ENCODE peak calls at places on chromosomes 7 and 10, in four cellular contexts. E is hepatocyte, Y is PC-9, G is mesothelial cell of epicardium. M is an unnamed sample.

GRCh38 chr7:49398730-49399129 is 374.7 kb upstream of the VWC2 start:
- DNase-seq in E (no peak), G (no peak), Y (no peak), M (no peak)

GRCh38 chr7:102287465-102288146 is 938 bp downstream of the SH2B2 start:
- DNase-seq in Y (peak), E (no peak), G (peak), M (no peak)

GRCh38 chr7:43905954-43906326 is 456 bp downstream of the URGCP start:
- DNase-seq in E (peak), Y (peak), G (peak), M (peak)

GRCh38 chr7:123348700-123349099 is 148.9 kb upstream of the SLC13A1 start:
- DNase-seq in E (no peak), G (no peak), Y (no peak), M (no peak)

GRCh38 chr7:106033735-106034134 is 70.7 kb downstream of the CDHR3 start:
- DNase-seq in Y (no peak), E (no peak), G (no peak), M (no peak)

GRCh38 chr7:14834456-14834855 is 68.1 kb downstream of the DGKB start:
- DNase-seq in G (no peak), Y (no peak), E (no peak), M (no peak)

GRCh38 chr10:69087600-69088470 is at the start of gene SRGN:
- DNase-seq in E (no peak), G (no peak), Y (peak), M (no peak)

GRCh38 chr10:90857635-90858488 is at the start of gene HTR7:
- DNase-seq in G (peak), E (peak), Y (peak), M (peak)

GRCh38 chr7:107779647-107780099 is 23.4 kb downstream of the SLC26A3 start:
- DNase-seq in G (no peak), E (peak), Y (no peak), M (no peak)

GRCh38 chr10:98041352-98042043 is 11.1 kb upstream of the CRTAC1 start:
- DNase-seq in G (peak), E (peak), Y (peak), M (peak)

GRCh38 chr10:92722349-92722748 is 32.6 kb downstream of the HHEX start:
- DNase-seq in Y (no peak), E (no peak), G (no peak), M (no peak)

GRCh38 chr7:55127622-55128081 is 108.8 kb downstream of the EGFR start:
- DNase-seq in Y (no peak), G (no peak), E (no peak), M (no peak)

GRCh38 chr7:35757574-35757973 is 43.3 kb upstream of the SEPTIN7 start:
- DNase-seq in E (no peak), Y (no peak), G (no peak), M (no peak)

GRCh38 chr7:55481126-55481525 is 91.2 kb downstream of the VOPP1 start:
- DNase-seq in G (no peak), E (no peak), Y (no peak), M (no peak)

GRCh38 chr7:142586611-142587010 is 162.7 kb upstream of the PRSS1 start:
- DNase-seq in Y (no peak), G (no peak), E (no peak), M (no peak)

GRCh38 chr10:36574212-36574611 is 551.2 kb upstream of the ANKRD30A start:
- DNase-seq in Y (no peak), G (no peak), E (no peak), M (no peak)

GRCh38 chr10:43874984-43875383 is 226.3 kb upstream of the ZNF32 start:
- DNase-seq in G (no peak), E (no peak), Y (no peak), M (no peak)

GRCh38 chr10:44437837-44438752 is 53.2 kb upstream of the CXCL12 start:
- DNase-seq in G (no peak), E (no peak), Y (no peak), M (no peak)

GRCh38 chr7:144384555-144385245 is 18.8 kb downstream of the NOBOX start:
- DNase-seq in Y (peak), E (peak), G (no peak), M (peak)

GRCh38 chr10:43225787-43226153 is 41.1 kb downstream of the RASGEF1A start:
- DNase-seq in G (peak), E (no peak), Y (peak), M (no peak)

GRCh38 chr7:111741811-111742240 is 179.5 kb upstream of the IMMP2L start:
- DNase-seq in G (no peak), E (peak), Y (peak), M (peak)

GRCh38 chr7:135925205-135925604 is 52.0 kb downstream of the MTPN start:
- DNase-seq in Y (no peak), E (no peak), G (no peak), M (no peak)

GRCh38 chr7:115775981-115776380 is 254.6 kb downstream of the TFEC start:
- DNase-seq in E (peak), Y (peak), G (no peak), M (peak)

GRCh38 chr10:17009228-17009700 is 120.3 kb downstream of the CUBN start:
- DNase-seq in G (no peak), E (no peak), Y (no peak), M (no peak)

GRCh38 chr10:75776738-75777504 is 345.5 kb downstream of the LRMDA start:
- DNase-seq in Y (no peak), E (no peak), G (no peak), M (no peak)

GRCh38 chr10:43305881-43306280 is 39.0 kb upstream of the RASGEF1A start:
- DNase-seq in G (no peak), E (no peak), Y (no peak), M (no peak)

GRCh38 chr10:68559872-68560200 is 301 bp upstream of the TET1 start:
- DNase-seq in E (no peak), Y (no peak), G (no peak), M (no peak)

GRCh38 chr10:28077889-28078288 is 79.0 kb upstream of the ODAD2 start:
- DNase-seq in G (no peak), Y (no peak), E (no peak), M (no peak)

GRCh38 chr10:454860-455259 is 234.6 kb downstream of the DIP2C start:
- DNase-seq in Y (peak), E (peak), G (no peak), M (peak)

GRCh38 chr10:69515699-69516547 is 57.3 kb downstream of the NEUROG3 start:
- DNase-seq in E (peak), G (peak), Y (peak), M (peak)

GRCh38 chr7:152856351-152856750 is 96.8 kb downstream of the ACTR3B start:
- DNase-seq in Y (no peak), G (no peak), E (no peak), M (no peak)

GRCh38 chr7:37930226-37930948 is 9.9 kb downstream of the EPDR1 start:
- DNase-seq in E (no peak), G (no peak), Y (no peak), M (no peak)

GRCh38 chr7:139582671-139583155 is 59.2 kb downstream of the CLEC2L start:
- DNase-seq in G (peak), E (no peak), Y (no peak), M (no peak)

GRCh38 chr10:127243490-127244272 is 47.3 kb upstream of the INSYN2A start:
- DNase-seq in E (peak), G (no peak), Y (peak), M (peak)

GRCh38 chr7:135976312-135977019 is 693 bp downstream of the MTPN start:
- DNase-seq in Y (peak), E (peak), G (no peak), M (peak)

GRCh38 chr10:43043773-43044394 is 33.0 kb upstream of the RET start:
- DNase-seq in Y (no peak), G (peak), E (no peak), M (no peak)

GRCh38 chr7:50614721-50615518 is 49.7 kb upstream of the DDC start:
- DNase-seq in E (peak), Y (no peak), G (no peak), M (no peak)

GRCh38 chr7:46059308-46060020 is 138.4 kb upstream of the IGFBP3 start:
- DNase-seq in Y (no peak), G (no peak), E (no peak), M (no peak)

GRCh38 chr7:76403780-76404494 is 5.6 kb downstream of the SSC4D start:
- DNase-seq in G (no peak), E (no peak), Y (no peak), M (no peak)

GRCh38 chr7:37208528-37208927 is 240.1 kb downstream of the ELMO1 start:
- DNase-seq in E (peak), G (no peak), Y (peak), M (peak)

GRCh38 chr10:122086416-122087240 is 97.7 kb downstream of the TACC2 start:
- DNase-seq in E (no peak), Y (no peak), G (no peak), M (no peak)

GRCh38 chr10:122087436-122087835 is 98.5 kb downstream of the TACC2 start:
- DNase-seq in Y (no peak), E (no peak), G (no peak), M (no peak)

GRCh38 chr10:122091722-122092121 is 102.8 kb downstream of the TACC2 start:
- DNase-seq in E (no peak), Y (no peak), G (no peak), M (no peak)

GRCh38 chr10:122085423-122085911 is 96.5 kb downstream of the TACC2 start:
- DNase-seq in Y (no peak), E (no peak), G (no peak), M (no peak)

GRCh38 chr10:122089343-122090015 is 100.5 kb downstream of the TACC2 start:
- DNase-seq in E (no peak), G (no peak), Y (peak), M (no peak)
- TF ChIP-seq CTCF in E (no peak), G (no peak), Y (no peak), M (no peak)

DNA sequence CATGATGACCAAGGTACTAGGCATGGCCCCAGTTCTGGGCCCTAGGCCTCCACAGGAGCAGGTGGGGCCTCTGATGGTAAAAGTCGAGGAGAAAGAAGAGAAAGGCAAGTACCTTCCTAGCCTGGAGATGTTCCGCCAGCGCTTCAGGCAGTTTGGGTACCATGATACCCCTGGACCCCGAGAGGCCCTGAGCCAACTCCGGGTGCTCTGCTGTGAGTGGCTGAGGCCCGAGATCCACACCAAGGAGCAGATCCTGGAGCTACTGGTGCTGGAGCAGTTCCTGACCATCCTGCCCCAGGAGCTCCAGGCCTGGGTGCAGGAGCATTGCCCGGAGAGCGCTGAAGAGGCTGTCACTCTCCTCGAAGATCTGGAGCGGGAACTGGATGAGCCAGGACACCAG is 7.4 kb downstream of the ZSCAN21 start:
- DNase-seq in Y (no peak), E (no peak), G (no peak), M (no peak)
- TF ChIP-seq CTCF in Y (no peak), E (no peak), G (no peak), M (no peak)

GRCh38 chr7:30027915-30028748 is at the start of gene PLEKHA8:
- DNase-seq in G (peak), Y (peak), E (peak), M (peak)
- TF ChIP-seq CTCF in G (no peak), Y (no peak), E (no peak), M (no peak)

GRCh38 chr10:12394236-12395033 is 45.1 kb downstream of the CAMK1D start:
- DNase-seq in E (no peak), G (peak), Y (no peak), M (no peak)
- TF ChIP-seq CTCF in E (no peak), G (no peak), Y (no peak), M (no peak)

GRCh38 chr10:79374312-79375191 is 27.3 kb downstream of the PPIF start:
- DNase-seq in E (peak), G (peak), Y (peak), M (peak)

GRCh38 chr10:79376078-79376628 is 28.9 kb downstream of the PPIF start:
- DNase-seq in E (no peak), Y (no peak), G (no peak), M (no peak)

GRCh38 chr10:79376751-79377556 is 29.7 kb downstream of the PPIF start:
- DNase-seq in E (no peak), Y (no peak), G (no peak), M (no peak)

GRCh38 chr10:79375321-79376077 is 28.2 kb downstream of the PPIF start:
- DNase-seq in E (peak), G (no peak), Y (peak), M (no peak)

DNA sequence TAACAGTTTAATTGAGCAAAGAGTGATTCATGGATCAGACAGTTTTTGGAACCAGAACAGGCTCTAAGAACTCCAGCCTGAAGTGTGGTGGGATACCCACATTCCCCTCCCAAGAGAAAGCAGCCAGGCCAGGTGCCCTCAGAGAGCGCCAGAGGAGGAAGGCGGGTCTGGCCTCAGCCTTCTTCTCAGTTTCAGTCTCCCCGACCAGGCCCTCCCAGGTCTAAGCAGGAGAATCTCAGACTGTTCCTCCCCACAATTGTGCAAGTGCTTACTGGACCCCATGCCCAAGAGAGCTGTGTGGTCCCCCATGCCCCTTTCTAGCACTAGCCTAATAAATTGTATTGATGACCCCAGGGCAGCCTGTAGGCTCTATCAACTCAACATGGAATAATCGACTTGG is 25.6 kb downstream of the PPIF start:
- DNase-seq in E (no peak), Y (no peak), G (no peak), M (no peak)
- TF ChIP-seq CTCF in E (no peak), Y (no peak), G (no peak), M (no peak)

DNA sequence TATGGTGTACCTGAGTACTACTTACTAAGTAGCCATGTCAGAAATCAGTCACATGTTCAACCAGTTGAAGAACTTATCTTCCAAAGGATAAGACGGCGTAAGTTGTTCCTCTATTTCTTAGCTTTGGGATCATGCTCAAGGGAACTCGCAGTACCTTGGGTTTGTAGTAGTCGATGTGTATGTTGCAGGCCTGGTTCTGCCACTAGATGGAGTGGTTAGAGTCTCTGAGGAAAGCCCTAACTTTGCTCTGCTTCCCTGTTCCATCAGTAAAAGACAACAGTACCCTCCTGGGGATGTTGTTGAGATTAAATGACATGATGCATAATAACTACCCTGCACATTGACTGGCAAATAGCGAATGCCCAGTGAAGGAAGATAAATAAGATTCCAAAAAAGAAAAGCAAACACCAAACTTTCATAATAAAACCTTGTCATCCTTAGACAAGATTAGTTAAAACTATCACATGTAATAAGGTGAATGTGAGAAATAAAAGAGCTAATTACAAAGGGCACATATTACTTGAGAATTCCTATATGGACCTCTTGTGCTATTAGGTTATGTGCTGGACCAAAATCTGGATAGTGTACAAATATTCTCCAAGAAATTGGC is 165.9 kb downstream of the ABCA13 start:
- DNase-seq in E (peak), Y (peak), G (no peak), M (peak)
- TF ChIP-seq CTCF in E (peak), Y (peak), G (no peak), M (peak)

DNA sequence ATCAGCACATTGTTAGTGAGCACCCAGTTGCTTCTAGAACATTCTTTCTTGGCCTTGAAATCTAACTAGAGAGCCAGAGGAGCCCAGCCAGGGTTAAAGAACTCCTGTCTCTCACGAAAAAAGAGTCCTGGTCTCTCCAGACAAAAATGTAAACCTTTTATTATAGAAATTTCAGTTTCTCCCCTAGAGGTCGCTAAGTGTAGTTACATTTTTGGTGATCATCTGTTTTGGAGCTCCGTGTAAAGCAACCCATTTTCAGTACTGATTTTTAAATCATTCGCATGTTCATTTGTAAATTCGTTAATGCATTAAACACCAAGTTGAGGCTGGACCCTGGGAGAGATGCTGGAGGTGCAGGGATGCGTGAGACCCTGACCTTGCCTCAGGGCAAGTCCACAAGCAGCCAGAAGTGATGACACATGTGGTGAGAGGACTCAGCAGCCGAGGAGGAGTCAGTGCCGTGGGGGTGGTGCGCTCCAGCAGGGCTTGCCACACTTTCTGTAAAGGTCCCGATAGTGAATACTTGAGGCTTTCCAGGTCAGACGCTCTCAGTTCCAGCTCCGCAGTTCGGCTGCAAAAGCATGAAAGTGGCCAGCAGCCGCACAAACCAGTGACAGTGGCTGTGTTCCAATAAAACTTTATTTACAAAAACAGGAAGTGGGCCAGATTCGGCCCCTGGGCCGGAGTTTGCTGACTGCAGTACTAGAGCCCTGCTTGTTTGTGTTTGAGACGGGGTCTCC is 578.6 kb upstream of the FOXK1 start:
- DNase-seq in E (no peak), Y (no peak), G (no peak), M (no peak)
- TF ChIP-seq CTCF in E (peak), Y (peak), G (peak), M (peak)

GRCh38 chr7:97013025-97013424 is 7.7 kb downstream of the DLX6 start:
- DNase-seq in E (no peak), G (no peak), Y (no peak), M (no peak)
- TF ChIP-seq CTCF in E (no peak), G (no peak), Y (no peak), M (no peak)